ENCODE peak calls at places on chromosomes 13 and 19, in four cellular contexts. One of them, this sample, is unnamed.

GRCh38 chr13:93307166-93307565 is 80.6 kb downstream of the GPC6 start:
- DNase-seq in esophagus muscularis mucosa: no peak
- DNase-seq in breast epithelium: no peak
- DNase-seq in CD8-positive, alpha-beta T cell: no peak
- DNase-seq in this sample: no peak

GRCh38 chr19:12695090-12695489 is 1.3 kb downstream of the FBXW9 start:
- DNase-seq in CD8-positive, alpha-beta T cell: no peak
- DNase-seq in esophagus muscularis mucosa: no peak
- DNase-seq in breast epithelium: no peak
- DNase-seq in this sample: no peak

GRCh38 chr13:111911141-111911720 is 155.7 kb upstream of the SOX1 start:
- DNase-seq in CD8-positive, alpha-beta T cell: no peak
- DNase-seq in esophagus muscularis mucosa: peak
- DNase-seq in breast epithelium: peak
- DNase-seq in this sample: no peak

GRCh38 chr13:34017231-34017630 is 199.3 kb downstream of the RFC3 start:
- DNase-seq in esophagus muscularis mucosa: no peak
- DNase-seq in CD8-positive, alpha-beta T cell: no peak
- DNase-seq in breast epithelium: no peak
- DNase-seq in this sample: no peak

GRCh38 chr19:51124729-51125128 is at the start of gene SIGLEC9:
- DNase-seq in breast epithelium: no peak
- DNase-seq in esophagus muscularis mucosa: no peak
- DNase-seq in CD8-positive, alpha-beta T cell: no peak
- DNase-seq in this sample: no peak

GRCh38 chr13:44271915-44272341 is 101.7 kb upstream of the SERP2 start:
- DNase-seq in CD8-positive, alpha-beta T cell: no peak
- DNase-seq in breast epithelium: no peak
- DNase-seq in esophagus muscularis mucosa: no peak
- DNase-seq in this sample: no peak

GRCh38 chr19:17129377-17129776 is 53.8 kb downstream of the MYO9B start:
- DNase-seq in CD8-positive, alpha-beta T cell: no peak
- DNase-seq in breast epithelium: no peak
- DNase-seq in esophagus muscularis mucosa: no peak
- DNase-seq in this sample: no peak

GRCh38 chr13:91142572-91142971 is 204.9 kb upstream of the MIR17HG start:
- DNase-seq in CD8-positive, alpha-beta T cell: no peak
- DNase-seq in esophagus muscularis mucosa: no peak
- DNase-seq in breast epithelium: no peak
- DNase-seq in this sample: peak

GRCh38 chr13:99749627-99750026 is 221.9 kb downstream of the ZIC5 start:
- DNase-seq in esophagus muscularis mucosa: no peak
- DNase-seq in breast epithelium: no peak
- DNase-seq in CD8-positive, alpha-beta T cell: no peak
- DNase-seq in this sample: peak

GRCh38 chr13:31105020-31105800 is 56.5 kb downstream of the HSPH1 start:
- DNase-seq in breast epithelium: no peak
- DNase-seq in esophagus muscularis mucosa: no peak
- DNase-seq in CD8-positive, alpha-beta T cell: no peak
- DNase-seq in this sample: no peak

GRCh38 chr13:80458546-80458945 is 117.6 kb upstream of the SPRY2 start:
- DNase-seq in esophagus muscularis mucosa: no peak
- DNase-seq in CD8-positive, alpha-beta T cell: no peak
- DNase-seq in breast epithelium: no peak
- DNase-seq in this sample: peak

GRCh38 chr19:40799558-40800338 is 757 bp downstream of the EGLN2 start:
- DNase-seq in breast epithelium: no peak
- DNase-seq in esophagus muscularis mucosa: no peak
- DNase-seq in CD8-positive, alpha-beta T cell: no peak
- DNase-seq in this sample: no peak

GRCh38 chr19:2577722-2578335 is 101.9 kb downstream of the GADD45B start:
- DNase-seq in esophagus muscularis mucosa: no peak
- DNase-seq in CD8-positive, alpha-beta T cell: no peak
- DNase-seq in breast epithelium: no peak
- DNase-seq in this sample: no peak

GRCh38 chr19:32809754-32810153 is 59.8 kb downstream of the SLC7A9 start:
- DNase-seq in esophagus muscularis mucosa: no peak
- DNase-seq in breast epithelium: no peak
- DNase-seq in CD8-positive, alpha-beta T cell: no peak
- DNase-seq in this sample: no peak

GRCh38 chr13:32528358-32528757 is 10.2 kb downstream of the N4BP2L2 start:
- DNase-seq in esophagus muscularis mucosa: no peak
- DNase-seq in breast epithelium: no peak
- DNase-seq in CD8-positive, alpha-beta T cell: no peak
- DNase-seq in this sample: no peak

GRCh38 chr19:39032164-39032918 is at the start of gene FBXO27:
- DNase-seq in esophagus muscularis mucosa: no peak
- DNase-seq in breast epithelium: peak
- DNase-seq in CD8-positive, alpha-beta T cell: no peak
- DNase-seq in this sample: no peak

GRCh38 chr13:41503386-41503785 is 46.0 kb downstream of the RGCC start:
- DNase-seq in breast epithelium: no peak
- DNase-seq in CD8-positive, alpha-beta T cell: no peak
- DNase-seq in esophagus muscularis mucosa: peak
- DNase-seq in this sample: no peak

GRCh38 chr13:43291289-43292055 is 268.1 kb downstream of the DNAJC15 start:
- DNase-seq in breast epithelium: no peak
- DNase-seq in CD8-positive, alpha-beta T cell: no peak
- DNase-seq in esophagus muscularis mucosa: no peak
- DNase-seq in this sample: no peak

GRCh38 chr19:45764947-45765346 is 4.1 kb downstream of the SIX5 start:
- DNase-seq in breast epithelium: no peak
- DNase-seq in esophagus muscularis mucosa: no peak
- DNase-seq in CD8-positive, alpha-beta T cell: no peak
- DNase-seq in this sample: no peak

GRCh38 chr13:65638572-65639168 is 1591.5 kb downstream of the PCDH9 start:
- DNase-seq in breast epithelium: no peak
- DNase-seq in esophagus muscularis mucosa: no peak
- DNase-seq in CD8-positive, alpha-beta T cell: no peak
- DNase-seq in this sample: peak

GRCh38 chr13:64305246-64305645 is 2889.6 kb upstream of the PCDH20 start:
- DNase-seq in esophagus muscularis mucosa: no peak
- DNase-seq in breast epithelium: no peak
- DNase-seq in CD8-positive, alpha-beta T cell: no peak
- DNase-seq in this sample: peak

GRCh38 chr13:46171223-46171622 is 10.8 kb downstream of the LCP1 start:
- DNase-seq in breast epithelium: no peak
- DNase-seq in CD8-positive, alpha-beta T cell: no peak
- DNase-seq in esophagus muscularis mucosa: no peak
- DNase-seq in this sample: no peak

GRCh38 chr13:36130168-36130541 is 1.0 kb downstream of the DCLK1 start:
- DNase-seq in esophagus muscularis mucosa: no peak
- DNase-seq in CD8-positive, alpha-beta T cell: no peak
- DNase-seq in breast epithelium: no peak
- DNase-seq in this sample: no peak

GRCh38 chr13:36131215-36131930 is at the start of gene DCLK1:
- DNase-seq in CD8-positive, alpha-beta T cell: no peak
- DNase-seq in esophagus muscularis mucosa: no peak
- DNase-seq in breast epithelium: no peak
- DNase-seq in this sample: peak

GRCh38 chr13:36131931-36132297 is 732 bp upstream of the DCLK1 start:
- DNase-seq in breast epithelium: no peak
- DNase-seq in esophagus muscularis mucosa: no peak
- DNase-seq in CD8-positive, alpha-beta T cell: no peak
- DNase-seq in this sample: peak

GRCh38 chr13:36129539-36129938 is 1.6 kb downstream of the DCLK1 start:
- DNase-seq in breast epithelium: no peak
- DNase-seq in CD8-positive, alpha-beta T cell: no peak
- DNase-seq in esophagus muscularis mucosa: no peak
- DNase-seq in this sample: no peak

GRCh38 chr13:36130542-36131214 is 504 bp downstream of the DCLK1 start:
- DNase-seq in breast epithelium: no peak
- DNase-seq in esophagus muscularis mucosa: no peak
- DNase-seq in CD8-positive, alpha-beta T cell: no peak
- DNase-seq in this sample: no peak
- H3K27ac ChIP-seq in breast epithelium: peak
- H3K27ac ChIP-seq in esophagus muscularis mucosa: peak
- H3K27ac ChIP-seq in CD8-positive, alpha-beta T cell: no peak
- H3K27ac ChIP-seq in this sample: peak

DNA sequence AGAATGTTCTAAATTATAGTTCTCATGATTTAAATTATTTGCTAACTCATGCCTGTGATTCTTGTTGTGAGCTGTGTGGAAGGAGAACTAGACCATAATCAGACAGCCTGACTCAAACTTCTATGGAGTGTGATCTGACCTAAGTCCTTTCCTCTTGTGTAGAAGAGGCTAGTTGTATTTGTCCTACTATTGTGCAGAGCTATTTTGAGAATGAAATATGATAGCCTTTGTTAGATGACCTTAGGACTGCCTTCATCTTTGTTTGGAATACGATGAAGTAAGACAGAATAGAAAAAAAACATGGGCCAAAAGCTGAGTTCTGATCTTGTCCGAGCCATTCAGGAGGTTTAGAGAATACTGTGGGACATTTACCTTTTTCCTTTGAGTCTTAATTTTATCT is 119.4 kb downstream of the STOML3 start:
- DNase-seq in breast epithelium: no peak
- DNase-seq in esophagus muscularis mucosa: no peak
- DNase-seq in CD8-positive, alpha-beta T cell: no peak
- DNase-seq in this sample: no peak
- TF ChIP-seq CTCF in breast epithelium: no peak
- TF ChIP-seq CTCF in esophagus muscularis mucosa: no peak
- TF ChIP-seq CTCF in CD8-positive, alpha-beta T cell: no peak
- TF ChIP-seq CTCF in this sample: no peak

GRCh38 chr13:113639661-113640262 is 18.2 kb downstream of the ATP4B start:
- DNase-seq in breast epithelium: peak
- DNase-seq in CD8-positive, alpha-beta T cell: no peak
- DNase-seq in esophagus muscularis mucosa: no peak
- DNase-seq in this sample: no peak

GRCh38 chr13:113642563-113642962 is 15.4 kb downstream of the ATP4B start:
- DNase-seq in breast epithelium: no peak
- DNase-seq in esophagus muscularis mucosa: no peak
- DNase-seq in CD8-positive, alpha-beta T cell: no peak
- DNase-seq in this sample: no peak

GRCh38 chr13:113638806-113639205 is 19.2 kb downstream of the ATP4B start:
- DNase-seq in CD8-positive, alpha-beta T cell: no peak
- DNase-seq in breast epithelium: no peak
- DNase-seq in esophagus muscularis mucosa: no peak
- DNase-seq in this sample: no peak

GRCh38 chr13:113643593-113643992 is 14.4 kb downstream of the ATP4B start:
- DNase-seq in CD8-positive, alpha-beta T cell: no peak
- DNase-seq in esophagus muscularis mucosa: no peak
- DNase-seq in breast epithelium: no peak
- DNase-seq in this sample: no peak

DNA sequence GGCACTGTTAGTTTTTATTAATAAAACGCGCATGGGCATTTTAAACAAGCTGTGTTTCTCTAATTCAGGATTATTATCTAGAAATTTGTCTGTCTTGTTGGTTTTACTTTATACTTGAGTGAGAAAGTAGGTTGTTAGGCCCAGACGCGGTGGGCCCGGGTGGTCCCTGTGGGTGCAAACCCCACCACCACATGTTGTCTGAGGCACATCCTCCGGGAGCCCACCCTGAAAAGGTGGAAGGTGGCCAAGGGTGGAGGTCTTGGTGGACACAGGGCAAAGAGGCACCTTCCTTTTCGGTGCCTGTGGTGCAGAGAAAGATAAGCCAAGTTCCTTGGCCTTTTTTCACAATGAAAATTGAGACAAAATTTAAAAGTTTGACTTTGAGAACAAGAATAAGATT is 16.6 kb downstream of the ATP4B start:
- DNase-seq in esophagus muscularis mucosa: no peak
- DNase-seq in breast epithelium: no peak
- DNase-seq in CD8-positive, alpha-beta T cell: no peak
- DNase-seq in this sample: no peak
- H3K27ac ChIP-seq in esophagus muscularis mucosa: no peak
- H3K27ac ChIP-seq in breast epithelium: no peak
- H3K27ac ChIP-seq in CD8-positive, alpha-beta T cell: no peak
- H3K27ac ChIP-seq in this sample: no peak

GRCh38 chr13:23715092-23715761 is 145.0 kb downstream of the TNFRSF19 start:
- DNase-seq in breast epithelium: no peak
- DNase-seq in esophagus muscularis mucosa: no peak
- DNase-seq in CD8-positive, alpha-beta T cell: no peak
- DNase-seq in this sample: no peak

GRCh38 chr13:23711355-23711754 is 141.1 kb downstream of the TNFRSF19 start:
- DNase-seq in breast epithelium: no peak
- DNase-seq in esophagus muscularis mucosa: no peak
- DNase-seq in CD8-positive, alpha-beta T cell: no peak
- DNase-seq in this sample: no peak

GRCh38 chr13:23718916-23719470 is 148.8 kb downstream of the TNFRSF19 start:
- DNase-seq in CD8-positive, alpha-beta T cell: no peak
- DNase-seq in breast epithelium: no peak
- DNase-seq in esophagus muscularis mucosa: no peak
- DNase-seq in this sample: no peak

GRCh38 chr13:23714672-23715071 is 144.5 kb downstream of the TNFRSF19 start:
- DNase-seq in esophagus muscularis mucosa: peak
- DNase-seq in breast epithelium: no peak
- DNase-seq in CD8-positive, alpha-beta T cell: no peak
- DNase-seq in this sample: no peak

GRCh38 chr13:23715762-23716235 is 145.6 kb downstream of the TNFRSF19 start:
- DNase-seq in breast epithelium: no peak
- DNase-seq in CD8-positive, alpha-beta T cell: no peak
- DNase-seq in esophagus muscularis mucosa: no peak
- DNase-seq in this sample: no peak
- TF ChIP-seq CTCF in breast epithelium: no peak
- TF ChIP-seq CTCF in CD8-positive, alpha-beta T cell: no peak
- TF ChIP-seq CTCF in esophagus muscularis mucosa: peak
- TF ChIP-seq CTCF in this sample: peak

This sample was measured in brain microvascular endothelial cell.